ENCODE peak calls at places on chromosomes 5 and 9, in seven cellular contexts. G, H, J, X, O, C and P are unnamed samples.

GRCh38 chr5:172778223-172778814 is 7.3 kb upstream of the DUSP1 start:
- DNase-seq in C (no peak), X (no peak), H (peak; percentile 56), O (no peak), J (peak; percentile 89), G (peak; percentile 79), P (peak; percentile 82)

GRCh38 chr9:83219154-83219923 is 156.4 kb upstream of the RASEF start:
- DNase-seq in X (no peak), G (peak; percentile 67), C (peak; percentile 27), H (peak; percentile 76), O (peak; percentile 81), J (peak; percentile 46), P (peak; percentile 85)

GRCh38 chr5:133051117-133051546 is 681 bp upstream of the HSPA4 start:
- DNase-seq in H (no peak), O (no peak), J (no peak), G (no peak), X (no peak), C (no peak), P (no peak)

GRCh38 chr5:20524956-20525529 is 537.0 kb upstream of the CDH18 start:
- DNase-seq in C (no peak), G (no peak), X (no peak), J (no peak), H (no peak), O (no peak), P (no peak)

GRCh38 chr5:98398465-98398864 is 375.0 kb upstream of the RGMB start:
- DNase-seq in J (no peak), C (no peak), G (no peak), X (no peak), O (no peak), H (no peak), P (no peak)

GRCh38 chr5:142063878-142064331 is 44.7 kb upstream of the NDFIP1 start:
- DNase-seq in H (peak; percentile 39), C (peak; percentile 78), X (no peak), J (peak; percentile 61), G (peak; percentile 72), O (no peak), P (peak; percentile 87)

GRCh38 chr5:66306105-66306843 is 162.2 kb downstream of the SREK1 start:
- DNase-seq in J (peak; percentile 63), C (no peak), H (peak; percentile 48), X (no peak), G (no peak), O (peak; percentile 77), P (peak; percentile 66)

GRCh38 chr5:151002250-151002649 is 18.1 kb upstream of the GPX3 start:
- DNase-seq in X (no peak), O (peak; percentile 33), H (no peak), G (no peak), C (no peak), J (peak; percentile 41), P (peak; percentile 56)

GRCh38 chr5:140131967-140132409 is 6.3 kb downstream of the IGIP start:
- DNase-seq in O (no peak), C (no peak), G (no peak), H (peak; percentile 39), J (peak; percentile 97), X (peak; percentile 64), P (no peak)

GRCh38 chr5:143416411-143416810 is 12.9 kb upstream of the NR3C1 start:
- DNase-seq in H (no peak), O (no peak), C (no peak), G (no peak), J (no peak), X (no peak), P (no peak)

GRCh38 chr5:141260458-141261237 is 15.5 kb downstream of the PCDHB15 start:
- DNase-seq in X (no peak), C (no peak), G (no peak), J (peak; percentile 2), O (no peak), H (no peak), P (no peak)

GRCh38 chr5:173499471-173500212 is 116.8 kb downstream of the BOD1 start:
- DNase-seq in C (peak; percentile 30), J (no peak), O (no peak), H (peak; percentile 83), G (no peak), X (no peak), P (peak; percentile 22)

GRCh38 chr9:26243298-26243697 is 565.1 kb upstream of the TUSC1 start:
- DNase-seq in X (no peak), G (no peak), O (no peak), H (no peak), J (no peak), C (no peak), P (no peak)

GRCh38 chr9:132543960-132544359 is 38.4 kb upstream of the BARHL1 start:
- DNase-seq in O (no peak), G (no peak), C (no peak), X (no peak), J (no peak), H (no peak), P (no peak)

GRCh38 chr5:16679198-16679597 is 62.4 kb upstream of the RETREG1 start:
- DNase-seq in X (no peak), O (no peak), H (no peak), G (no peak), J (no peak), C (no peak), P (no peak)

GRCh38 chr5:135046661-135047346 is 12.8 kb upstream of the PITX1 start:
- DNase-seq in C (no peak), O (no peak), X (no peak), G (no peak), J (no peak), H (no peak), P (no peak)

GRCh38 chr5:3828761-3829160 is 233.1 kb downstream of the IRX1 start:
- DNase-seq in G (no peak), X (no peak), O (no peak), H (no peak), C (no peak), J (no peak), P (no peak)

GRCh38 chr9:133945314-133945975 is 46.7 kb downstream of the VAV2 start:
- DNase-seq in C (no peak), O (no peak), X (no peak), H (no peak), J (no peak), G (no peak), P (no peak)

GRCh38 chr9:105216440-105217178 is 27.8 kb upstream of the SLC44A1 start:
- DNase-seq in X (no peak), C (no peak), G (no peak), H (peak; percentile 45), O (no peak), J (no peak), P (peak; percentile 85)

GRCh38 chr5:71830626-71831539 is 111.8 kb downstream of the CARTPT start:
- DNase-seq in H (peak; percentile 69), C (peak; percentile 57), O (no peak), G (no peak), J (peak; percentile 83), X (no peak), P (peak; percentile 87)

GRCh38 chr5:181203842-181204560 is 995 bp downstream of the TRIM7 start:
- DNase-seq in G (peak; percentile 81), C (no peak), X (no peak), J (no peak), O (peak; percentile 60), H (no peak), P (peak; percentile 54)

GRCh38 chr9:36987891-36988290 is 46.2 kb downstream of the PAX5 start:
- DNase-seq in C (no peak), J (peak; percentile 21), H (no peak), G (no peak), X (no peak), O (no peak), P (peak; percentile 39)

GRCh38 chr5:6712136-6712581 is 1.1 kb upstream of the TENT4A start:
- DNase-seq in C (no peak), O (peak; percentile 49), H (peak; percentile 50), X (peak; percentile 95), J (peak; percentile 73), G (no peak), P (peak; percentile 84)
- TF ChIP-seq CTCF in C (peak; percentile 10), O (no peak), H (no peak), X (no peak), J (no peak), G (no peak), P (peak; percentile 16)

DNA sequence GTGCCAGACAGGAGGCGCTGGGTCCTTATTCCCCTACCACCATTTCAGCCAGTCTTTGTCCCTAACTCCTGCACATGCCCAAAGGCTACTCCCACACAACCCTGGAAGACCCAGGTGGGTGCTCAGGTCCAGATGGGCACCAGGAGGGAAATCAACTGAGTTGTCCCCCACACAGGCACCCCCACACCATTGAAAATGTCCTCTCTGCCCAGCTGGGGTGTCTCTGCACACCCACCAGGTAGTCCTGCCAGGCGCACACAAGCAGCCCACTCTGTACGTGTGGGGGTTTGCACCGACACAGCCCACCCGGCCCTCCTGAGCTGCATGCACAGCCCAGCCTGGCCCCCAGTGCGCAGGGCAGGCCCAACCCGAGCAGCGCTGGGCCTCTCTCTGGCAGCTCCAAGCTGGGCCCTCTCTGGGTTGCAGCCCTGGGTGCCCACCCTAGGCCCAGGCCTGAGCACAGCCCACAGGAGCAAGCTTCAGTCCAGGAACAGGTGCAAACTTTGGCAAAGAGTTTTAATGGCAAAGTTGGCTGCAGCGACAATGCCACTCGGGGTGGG is 2.2 kb downstream of the RNF208 start:
- DNase-seq in G (no peak), X (no peak), O (no peak), J (no peak), C (no peak), H (no peak), P (no peak)
- TF ChIP-seq POLR2A in G (no peak), X (no peak), O (no peak), J (no peak), C (no peak), H (no peak), P (no peak)

DNA sequence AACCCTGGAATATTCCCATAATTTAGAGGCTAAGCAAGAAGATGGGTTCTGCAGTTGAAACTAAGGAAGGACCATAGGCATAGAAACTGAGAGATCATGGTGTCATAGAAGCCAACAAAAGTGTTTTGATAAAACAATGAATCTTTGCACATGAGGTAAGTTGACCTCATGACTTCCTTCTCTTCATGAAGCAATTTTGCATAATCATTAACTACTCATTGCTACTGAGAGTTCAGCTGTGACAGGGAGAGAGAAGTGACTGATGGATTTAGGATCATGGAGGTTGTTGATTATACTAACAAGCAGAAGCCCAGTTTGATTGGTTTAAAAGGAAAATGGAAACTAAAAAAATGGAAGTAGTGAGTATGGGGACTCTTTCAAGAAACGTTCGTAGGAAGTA is 51.2 kb downstream of the PARP8 start:
- DNase-seq in H (no peak), G (no peak), J (no peak), O (no peak), X (no peak), C (no peak), P (no peak)
- TF ChIP-seq CTCF in H (no peak), G (no peak), J (no peak), O (no peak), X (no peak), C (no peak), P (no peak)

DNA sequence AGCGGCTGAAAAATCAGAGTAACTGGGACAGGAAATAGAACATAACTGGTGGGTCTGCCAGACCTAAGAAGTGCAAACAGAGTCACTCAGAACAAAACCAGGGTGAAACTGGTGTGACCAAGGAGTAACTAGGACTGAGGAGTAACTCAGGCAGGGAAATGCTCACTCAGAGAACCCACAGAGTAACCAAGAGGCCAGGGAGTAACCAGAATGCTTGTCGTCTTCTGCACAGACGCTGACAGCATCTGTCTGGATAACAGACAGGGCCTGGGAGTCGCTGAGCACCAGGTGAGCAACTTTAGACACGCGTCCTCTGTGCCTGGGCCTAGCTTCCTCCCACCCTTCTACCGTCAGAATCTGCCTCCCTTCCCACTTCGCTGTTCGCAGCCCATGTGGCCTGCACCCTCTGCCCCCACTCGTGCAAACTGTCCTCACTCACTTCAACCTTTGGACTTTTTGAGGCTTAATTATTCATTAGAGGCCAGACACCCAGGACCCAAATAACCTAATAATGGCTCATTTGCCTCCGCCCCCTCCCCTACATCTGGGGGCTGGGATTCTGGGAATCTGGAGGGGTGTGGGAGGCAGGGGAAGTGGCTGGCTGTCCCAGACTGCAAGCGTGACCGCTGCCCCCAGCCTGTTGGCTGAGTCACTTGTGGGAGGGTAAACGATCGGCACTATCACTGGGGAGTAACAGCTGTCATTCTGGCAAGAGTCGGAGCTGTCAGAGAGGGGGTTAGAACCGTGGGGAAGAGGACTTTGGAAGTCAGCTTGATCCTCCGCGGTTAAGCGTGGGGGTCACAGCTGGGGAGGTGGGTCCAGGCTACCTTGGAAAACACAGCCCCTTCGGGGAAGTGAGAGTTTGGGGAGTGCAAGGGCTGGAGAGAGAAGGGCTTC is 638 bp downstream of the AQP3 start:
- DNase-seq in C (no peak), G (no peak), O (peak; percentile 65), H (peak; percentile 52), J (peak; percentile 72), X (no peak), P (peak; percentile 50)
- TF ChIP-seq POLR2A in C (no peak), G (no peak), O (no peak), H (no peak), J (no peak), X (no peak), P (no peak)